ENCODE peak calls at places on chromosomes 12 and 14, in four cellular contexts. One of them, this sample, is unnamed.
A peak's percentile ranks its signal among the peaks of the same experiment; 100 is the strongest.

GRCh38 chr12:71009414-71010142 is 89.0 kb upstream of the PTPRR start:
- DNase-seq in GM23248: no peak
- DNase-seq in left lung: no peak
- DNase-seq in heart right ventricle: no peak
- DNase-seq in this sample: no peak

GRCh38 chr14:100476012-100476822 is 111.0 kb downstream of the BEGAIN start:
- DNase-seq in GM23248: peak; percentile 95
- DNase-seq in heart right ventricle: no peak
- DNase-seq in left lung: no peak
- DNase-seq in this sample: peak; percentile 26

GRCh38 chr12:52331039-52331438 is 9.8 kb upstream of the KRT83 start:
- DNase-seq in GM23248: no peak
- DNase-seq in left lung: no peak
- DNase-seq in heart right ventricle: no peak
- DNase-seq in this sample: no peak

GRCh38 chr12:13428538-13429265 is 232.2 kb downstream of the EMP1 start:
- DNase-seq in GM23248: peak; percentile 46
- DNase-seq in heart right ventricle: no peak
- DNase-seq in left lung: no peak
- DNase-seq in this sample: no peak

GRCh38 chr12:992647-993046 is 1.6 kb downstream of the ERC1 start:
- DNase-seq in heart right ventricle: no peak
- DNase-seq in left lung: no peak
- DNase-seq in GM23248: no peak
- DNase-seq in this sample: no peak

GRCh38 chr12:84817297-84817696 is 95.3 kb downstream of the SLC6A15 start:
- DNase-seq in left lung: no peak
- DNase-seq in heart right ventricle: no peak
- DNase-seq in GM23248: no peak
- DNase-seq in this sample: no peak

GRCh38 chr14:71607056-71607455 is 325.2 kb upstream of the RGS6 start:
- DNase-seq in heart right ventricle: no peak
- DNase-seq in GM23248: no peak
- DNase-seq in left lung: no peak
- DNase-seq in this sample: no peak

GRCh38 chr14:100313464-100314230 is 7.4 kb upstream of the SLC25A29 start:
- DNase-seq in left lung: no peak
- DNase-seq in GM23248: no peak
- DNase-seq in heart right ventricle: no peak
- DNase-seq in this sample: no peak

GRCh38 chr14:81936348-81936747 is 402.7 kb upstream of the SEL1L start:
- DNase-seq in left lung: no peak
- DNase-seq in GM23248: no peak
- DNase-seq in heart right ventricle: no peak
- DNase-seq in this sample: no peak

GRCh38 chr12:6367065-6367968 is 8.0 kb downstream of the SCNN1A start:
- DNase-seq in GM23248: no peak
- DNase-seq in left lung: no peak
- DNase-seq in heart right ventricle: no peak
- DNase-seq in this sample: no peak

GRCh38 chr14:89621009-89621421 is 204.0 kb upstream of the FOXN3 start:
- DNase-seq in heart right ventricle: no peak
- DNase-seq in GM23248: no peak
- DNase-seq in left lung: no peak
- DNase-seq in this sample: no peak

GRCh38 chr12:6949063-6949594 is 2.0 kb upstream of the PTPN6 start:
- DNase-seq in heart right ventricle: no peak
- DNase-seq in left lung: peak; percentile 70
- DNase-seq in GM23248: no peak
- DNase-seq in this sample: no peak

GRCh38 chr14:104678346-104678745 is 11.1 kb upstream of the INF2 start:
- DNase-seq in heart right ventricle: peak; percentile 66
- DNase-seq in GM23248: peak; percentile 45
- DNase-seq in left lung: peak; percentile 65
- DNase-seq in this sample: no peak

GRCh38 chr12:111446044-111446581 is 40.4 kb downstream of the SH2B3 start:
- DNase-seq in left lung: no peak
- DNase-seq in heart right ventricle: no peak
- DNase-seq in GM23248: peak; percentile 36
- DNase-seq in this sample: no peak
- H3K27ac ChIP-seq in left lung: peak overlapping the region; percentile 82
- H3K27ac ChIP-seq in heart right ventricle: peak overlapping the region; percentile 73
- H3K27ac ChIP-seq in GM23248: peak overlapping the region; percentile 63
- H3K27ac ChIP-seq in this sample: peak overlapping the region; percentile 3

GRCh38 chr12:66187016-66187415 is 2.0 kb upstream of the IRAK3 start:
- DNase-seq in heart right ventricle: no peak
- DNase-seq in left lung: no peak
- DNase-seq in GM23248: no peak
- DNase-seq in this sample: no peak
- H3K27ac ChIP-seq in heart right ventricle: no peak overlapping the region
- H3K27ac ChIP-seq in left lung: peak overlapping the region; percentile 99
- H3K27ac ChIP-seq in GM23248: no peak overlapping the region
- H3K27ac ChIP-seq in this sample: no peak overlapping the region

GRCh38 chr12:55742719-55743130 is at the start of gene GDF11:
- DNase-seq in heart right ventricle: peak; percentile 83
- DNase-seq in GM23248: peak; percentile 90
- DNase-seq in left lung: peak; percentile 89
- DNase-seq in this sample: no peak
- H3K27ac ChIP-seq in heart right ventricle: peak within 1 kb of the TSS; percentile 58
- H3K27ac ChIP-seq in GM23248: peak within 1 kb of the TSS; percentile 8
- H3K27ac ChIP-seq in left lung: peak within 1 kb of the TSS; percentile 60
- H3K27ac ChIP-seq in this sample: no peak within 1 kb of the TSS

GRCh38 chr12:2318286-2318685 is 265.5 kb downstream of the CACNA1C start:
- DNase-seq in GM23248: no peak
- DNase-seq in heart right ventricle: no peak
- DNase-seq in left lung: no peak
- DNase-seq in this sample: no peak
- H3K27ac ChIP-seq in GM23248: no peak overlapping the region
- H3K27ac ChIP-seq in heart right ventricle: no peak overlapping the region
- H3K27ac ChIP-seq in left lung: no peak overlapping the region
- H3K27ac ChIP-seq in this sample: no peak overlapping the region

GRCh38 chr14:64725360-64725815 is 21.2 kb downstream of the PLEKHG3 start:
- DNase-seq in heart right ventricle: no peak
- DNase-seq in GM23248: no peak
- DNase-seq in left lung: no peak
- DNase-seq in this sample: no peak

GRCh38 chr14:64726585-64726890 is 22.3 kb downstream of the PLEKHG3 start:
- DNase-seq in heart right ventricle: no peak
- DNase-seq in left lung: no peak
- DNase-seq in GM23248: peak; percentile 38
- DNase-seq in this sample: peak; percentile 89

GRCh38 chr14:64727551-64728071 is 23.4 kb downstream of the PLEKHG3 start:
- DNase-seq in left lung: no peak
- DNase-seq in GM23248: no peak
- DNase-seq in heart right ventricle: no peak
- DNase-seq in this sample: no peak

GRCh38 chr14:64724578-64724930 is 20.3 kb downstream of the PLEKHG3 start:
- DNase-seq in left lung: no peak
- DNase-seq in GM23248: no peak
- DNase-seq in heart right ventricle: no peak
- DNase-seq in this sample: no peak

DNA sequence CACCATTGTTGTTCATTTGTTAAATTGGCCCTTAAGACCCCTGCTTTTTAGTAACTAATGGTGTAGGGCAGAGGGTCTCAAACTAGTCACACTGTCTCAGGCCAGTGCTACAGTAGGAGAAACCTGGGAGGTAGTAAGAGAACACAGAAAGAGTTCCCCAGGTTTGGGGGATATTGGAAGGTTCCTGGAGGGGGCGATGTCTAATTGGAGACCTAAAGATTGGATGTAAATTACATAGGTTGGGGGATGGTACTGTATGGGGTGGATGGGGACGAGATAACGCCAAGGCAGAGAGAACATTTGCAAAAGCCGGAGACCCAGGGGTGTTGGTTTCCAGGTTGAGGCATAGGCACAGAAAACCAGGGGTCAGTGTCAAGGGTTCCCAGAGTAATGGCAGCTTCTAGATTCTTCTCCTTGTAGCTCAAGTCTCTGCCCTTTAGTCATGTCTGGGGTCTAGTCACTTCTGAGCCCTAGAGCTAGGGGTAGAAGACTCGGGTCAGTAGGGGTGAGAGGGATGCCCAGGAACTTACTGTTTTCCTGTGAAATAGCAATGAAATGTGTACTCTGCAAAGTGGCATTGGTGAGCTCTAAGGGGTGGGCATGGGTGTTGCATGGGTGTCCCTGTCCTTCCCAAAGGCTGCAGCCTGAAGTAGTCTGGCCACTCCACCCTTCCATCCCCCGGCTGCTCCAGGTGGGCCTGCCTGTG is 21.8 kb downstream of the PLEKHG3 start:
- DNase-seq in left lung: no peak
- DNase-seq in GM23248: no peak
- DNase-seq in heart right ventricle: no peak
- DNase-seq in this sample: no peak
- H3K27ac ChIP-seq in left lung: no peak overlapping the region
- H3K27ac ChIP-seq in GM23248: no peak overlapping the region
- H3K27ac ChIP-seq in heart right ventricle: no peak overlapping the region
- H3K27ac ChIP-seq in this sample: peak overlapping the region; percentile 94